ENCODE peak calls at places on chromosomes 16 and 17, in ten cellular contexts. One of them, this sample, is unnamed.
A peak's percentile ranks its signal among the peaks of the same experiment; 100 is the strongest.

GRCh38 chr17:40818343-40818732 is 4.1 kb downstream of the KRT10 start:
- DNase-seq in A549: no peak
- DNase-seq in HCT116: no peak
- DNase-seq in esophagus squamous epithelium: no peak
- DNase-seq in GM12878: no peak
- DNase-seq in right lobe of liver: no peak
- DNase-seq in stomach: no peak
- DNase-seq in spleen: no peak
- DNase-seq in breast epithelium: no peak
- DNase-seq in IMR-90: no peak
- DNase-seq in this sample: no peak

GRCh38 chr16:12406840-12407690 is 396.6 kb downstream of the CPPED1 start:
- DNase-seq in A549: peak; percentile 59
- DNase-seq in IMR-90: peak; percentile 46
- DNase-seq in breast epithelium: no peak
- DNase-seq in right lobe of liver: no peak
- DNase-seq in stomach: no peak
- DNase-seq in esophagus squamous epithelium: no peak
- DNase-seq in spleen: no peak
- DNase-seq in GM12878: no peak
- DNase-seq in HCT116: no peak
- DNase-seq in this sample: no peak

GRCh38 chr16:14088155-14088753 is 17.1 kb downstream of the MRTFB start:
- DNase-seq in HCT116: no peak
- DNase-seq in spleen: no peak
- DNase-seq in GM12878: no peak
- DNase-seq in stomach: no peak
- DNase-seq in breast epithelium: no peak
- DNase-seq in right lobe of liver: no peak
- DNase-seq in esophagus squamous epithelium: no peak
- DNase-seq in IMR-90: no peak
- DNase-seq in A549: no peak
- DNase-seq in this sample: no peak

GRCh38 chr16:88645455-88645854 is 5.4 kb downstream of the CYBA start:
- DNase-seq in breast epithelium: no peak
- DNase-seq in esophagus squamous epithelium: no peak
- DNase-seq in HCT116: no peak
- DNase-seq in IMR-90: no peak
- DNase-seq in spleen: no peak
- DNase-seq in A549: no peak
- DNase-seq in GM12878: no peak
- DNase-seq in right lobe of liver: no peak
- DNase-seq in stomach: no peak
- DNase-seq in this sample: no peak

GRCh38 chr16:68478526-68479249 is 30.4 kb upstream of the SMPD3 start:
- DNase-seq in A549: no peak
- DNase-seq in IMR-90: no peak
- DNase-seq in HCT116: no peak
- DNase-seq in right lobe of liver: peak; percentile 89
- DNase-seq in breast epithelium: no peak
- DNase-seq in stomach: no peak
- DNase-seq in GM12878: no peak
- DNase-seq in spleen: peak; percentile 16
- DNase-seq in esophagus squamous epithelium: no peak
- DNase-seq in this sample: no peak

GRCh38 chr17:5138616-5139453 is 23.0 kb downstream of the USP6 start:
- DNase-seq in right lobe of liver: no peak
- DNase-seq in esophagus squamous epithelium: no peak
- DNase-seq in GM12878: no peak
- DNase-seq in A549: no peak
- DNase-seq in HCT116: no peak
- DNase-seq in breast epithelium: no peak
- DNase-seq in IMR-90: no peak
- DNase-seq in spleen: no peak
- DNase-seq in stomach: no peak
- DNase-seq in this sample: no peak

GRCh38 chr17:82892869-82893565 is 53.2 kb upstream of the ZNF750 start:
- DNase-seq in IMR-90: peak; percentile 8
- DNase-seq in HCT116: no peak
- DNase-seq in A549: no peak
- DNase-seq in GM12878: no peak
- DNase-seq in stomach: peak; percentile 77
- DNase-seq in breast epithelium: no peak
- DNase-seq in spleen: peak; percentile 86
- DNase-seq in esophagus squamous epithelium: no peak
- DNase-seq in right lobe of liver: no peak
- DNase-seq in this sample: peak; percentile 44

GRCh38 chr17:59327891-59328290 is 3.6 kb upstream of the YPEL2 start:
- DNase-seq in stomach: no peak
- DNase-seq in spleen: no peak
- DNase-seq in GM12878: no peak
- DNase-seq in A549: peak; percentile 32
- DNase-seq in right lobe of liver: no peak
- DNase-seq in IMR-90: no peak
- DNase-seq in HCT116: no peak
- DNase-seq in esophagus squamous epithelium: no peak
- DNase-seq in breast epithelium: no peak
- DNase-seq in this sample: no peak

GRCh38 chr16:66717112-66717675 is 20.7 kb upstream of the CMTM4 start:
- DNase-seq in right lobe of liver: peak; percentile 56
- DNase-seq in HCT116: no peak
- DNase-seq in spleen: no peak
- DNase-seq in stomach: no peak
- DNase-seq in GM12878: no peak
- DNase-seq in breast epithelium: no peak
- DNase-seq in IMR-90: peak; percentile 88
- DNase-seq in A549: peak; percentile 51
- DNase-seq in esophagus squamous epithelium: no peak
- DNase-seq in this sample: no peak

GRCh38 chr17:2931901-2932300 is 131.5 kb downstream of the OR1D5 start:
- DNase-seq in GM12878: no peak
- DNase-seq in IMR-90: no peak
- DNase-seq in A549: no peak
- DNase-seq in esophagus squamous epithelium: no peak
- DNase-seq in spleen: no peak
- DNase-seq in breast epithelium: no peak
- DNase-seq in HCT116: no peak
- DNase-seq in right lobe of liver: no peak
- DNase-seq in stomach: no peak
- DNase-seq in this sample: no peak

GRCh38 chr17:55420067-55420775 is 1.4 kb downstream of the MMD start:
- DNase-seq in HCT116: no peak
- DNase-seq in esophagus squamous epithelium: no peak
- DNase-seq in spleen: no peak
- DNase-seq in right lobe of liver: no peak
- DNase-seq in A549: no peak
- DNase-seq in breast epithelium: no peak
- DNase-seq in GM12878: no peak
- DNase-seq in IMR-90: no peak
- DNase-seq in stomach: peak; percentile 26
- DNase-seq in this sample: no peak

DNA sequence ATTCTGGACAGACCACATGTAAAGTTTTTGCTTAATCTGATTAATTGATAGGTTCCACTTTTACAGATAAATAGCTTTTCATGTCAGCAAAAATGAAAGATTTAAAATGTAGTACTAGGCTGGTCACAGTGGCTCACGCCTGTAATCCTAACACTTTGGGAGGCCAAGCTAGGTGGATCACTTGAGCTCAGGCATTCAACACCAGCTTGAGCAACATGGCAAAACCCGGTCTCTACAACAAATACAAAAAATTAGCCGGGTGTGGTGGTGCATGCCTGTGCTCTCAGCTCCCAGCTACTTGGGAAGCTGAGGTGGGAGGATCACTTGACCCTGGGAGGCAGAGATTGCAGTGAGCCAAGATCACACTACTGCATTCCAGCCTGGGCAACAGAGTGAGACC is 25.1 kb upstream of the MAPK3 start:
- DNase-seq in IMR-90: no peak
- DNase-seq in A549: no peak
- DNase-seq in right lobe of liver: no peak
- DNase-seq in esophagus squamous epithelium: no peak
- DNase-seq in GM12878: no peak
- DNase-seq in breast epithelium: no peak
- DNase-seq in HCT116: no peak
- DNase-seq in stomach: no peak
- DNase-seq in spleen: no peak
- DNase-seq in this sample: no peak
- H3K27ac ChIP-seq in IMR-90: no peak overlapping the region
- H3K27ac ChIP-seq in A549: no peak overlapping the region
- H3K27ac ChIP-seq in right lobe of liver: no peak overlapping the region
- H3K27ac ChIP-seq in esophagus squamous epithelium: no peak overlapping the region
- H3K27ac ChIP-seq in GM12878: no peak overlapping the region
- H3K27ac ChIP-seq in breast epithelium: no peak overlapping the region
- H3K27ac ChIP-seq in HCT116: no peak overlapping the region
- H3K27ac ChIP-seq in stomach: no peak overlapping the region
- H3K27ac ChIP-seq in spleen: no peak overlapping the region
- H3K27ac ChIP-seq in this sample: no peak overlapping the region

GRCh38 chr16:4766875-4767628 is at the start of gene ZNF500:
- DNase-seq in HCT116: peak; percentile 90
- DNase-seq in spleen: peak; percentile 99
- DNase-seq in right lobe of liver: peak; percentile 98
- DNase-seq in stomach: peak; percentile 99
- DNase-seq in esophagus squamous epithelium: peak; percentile 81
- DNase-seq in A549: peak; percentile 96
- DNase-seq in IMR-90: peak; percentile 95
- DNase-seq in breast epithelium: peak; percentile 98
- DNase-seq in GM12878: peak; percentile 84
- DNase-seq in this sample: peak; percentile 97
- TF ChIP-seq POLR2A in HCT116: peak; percentile 81
- TF ChIP-seq POLR2A in spleen: no peak
- TF ChIP-seq POLR2A in right lobe of liver: peak; percentile 61
- TF ChIP-seq POLR2A in stomach: no peak
- TF ChIP-seq POLR2A in esophagus squamous epithelium: no peak
- TF ChIP-seq POLR2A in A549: peak; percentile 75
- TF ChIP-seq POLR2A in IMR-90: peak; percentile 74
- TF ChIP-seq POLR2A in breast epithelium: no peak
- TF ChIP-seq POLR2A in GM12878: peak; percentile 72
- TF ChIP-seq POLR2A in this sample: peak; percentile 70

GRCh38 chr17:16552637-16553045 is 16.4 kb downstream of the ZNF287 start:
- DNase-seq in right lobe of liver: no peak
- DNase-seq in A549: peak; percentile 24
- DNase-seq in GM12878: no peak
- DNase-seq in stomach: no peak
- DNase-seq in HCT116: no peak
- DNase-seq in spleen: no peak
- DNase-seq in IMR-90: no peak
- DNase-seq in esophagus squamous epithelium: no peak
- DNase-seq in breast epithelium: no peak
- DNase-seq in this sample: no peak
- H3K9me3 ChIP-seq in right lobe of liver: peaks cover 3% of the 10 kb centered on the region
- H3K9me3 ChIP-seq in A549: peaks cover 99% of the 10 kb centered on the region
- H3K9me3 ChIP-seq in GM12878: peaks cover 37% of the 10 kb centered on the region
- H3K9me3 ChIP-seq in stomach: peaks cover 100% of the 10 kb centered on the region
- H3K9me3 ChIP-seq in HCT116: peaks cover 51% of the 10 kb centered on the region
- H3K9me3 ChIP-seq in spleen: peaks cover 100% of the 10 kb centered on the region
- H3K9me3 ChIP-seq in IMR-90: peaks cover 67% of the 10 kb centered on the region
- H3K9me3 ChIP-seq in esophagus squamous epithelium: no peaks in the 10 kb centered on the region
- H3K9me3 ChIP-seq in breast epithelium: peaks cover 89% of the 10 kb centered on the region
- H3K9me3 ChIP-seq in this sample: peaks cover 67% of the 10 kb centered on the region

GRCh38 chr17:79562806-79563141 is 48.1 kb downstream of the RBFOX3 start:
- DNase-seq in right lobe of liver: peak; percentile 14
- DNase-seq in A549: no peak
- DNase-seq in breast epithelium: no peak
- DNase-seq in stomach: no peak
- DNase-seq in HCT116: no peak
- DNase-seq in GM12878: no peak
- DNase-seq in IMR-90: no peak
- DNase-seq in esophagus squamous epithelium: no peak
- DNase-seq in spleen: peak; percentile 13
- DNase-seq in this sample: no peak
- H3K27ac ChIP-seq in right lobe of liver: no peak overlapping the region
- H3K27ac ChIP-seq in A549: peak overlapping the region; percentile 85
- H3K27ac ChIP-seq in breast epithelium: no peak overlapping the region
- H3K27ac ChIP-seq in stomach: no peak overlapping the region
- H3K27ac ChIP-seq in HCT116: peak overlapping the region; percentile 50
- H3K27ac ChIP-seq in GM12878: no peak overlapping the region
- H3K27ac ChIP-seq in IMR-90: no peak overlapping the region
- H3K27ac ChIP-seq in esophagus squamous epithelium: no peak overlapping the region
- H3K27ac ChIP-seq in spleen: no peak overlapping the region
- H3K27ac ChIP-seq in this sample: no peak overlapping the region

GRCh38 chr17:63853260-63853659 is 10.8 kb upstream of the SMARCD2 start:
- DNase-seq in breast epithelium: no peak
- DNase-seq in esophagus squamous epithelium: no peak
- DNase-seq in A549: no peak
- DNase-seq in stomach: no peak
- DNase-seq in HCT116: no peak
- DNase-seq in GM12878: no peak
- DNase-seq in spleen: peak; percentile 1
- DNase-seq in right lobe of liver: no peak
- DNase-seq in IMR-90: no peak
- DNase-seq in this sample: no peak

GRCh38 chr17:63845509-63845908 is 3.0 kb upstream of the SMARCD2 start:
- DNase-seq in A549: no peak
- DNase-seq in GM12878: no peak
- DNase-seq in stomach: no peak
- DNase-seq in esophagus squamous epithelium: no peak
- DNase-seq in right lobe of liver: no peak
- DNase-seq in HCT116: no peak
- DNase-seq in spleen: peak; percentile 0
- DNase-seq in IMR-90: no peak
- DNase-seq in breast epithelium: no peak
- DNase-seq in this sample: no peak

GRCh38 chr17:63850401-63850800 is 7.9 kb upstream of the SMARCD2 start:
- DNase-seq in stomach: no peak
- DNase-seq in IMR-90: no peak
- DNase-seq in spleen: peak; percentile 36
- DNase-seq in A549: no peak
- DNase-seq in GM12878: no peak
- DNase-seq in HCT116: no peak
- DNase-seq in breast epithelium: no peak
- DNase-seq in esophagus squamous epithelium: no peak
- DNase-seq in right lobe of liver: no peak
- DNase-seq in this sample: no peak

GRCh38 chr17:63847525-63848249 is 5.2 kb upstream of the SMARCD2 start:
- DNase-seq in right lobe of liver: no peak
- DNase-seq in HCT116: no peak
- DNase-seq in IMR-90: no peak
- DNase-seq in esophagus squamous epithelium: no peak
- DNase-seq in spleen: peak; percentile 42
- DNase-seq in stomach: no peak
- DNase-seq in breast epithelium: no peak
- DNase-seq in A549: no peak
- DNase-seq in GM12878: no peak
- DNase-seq in this sample: no peak

GRCh38 chr17:63848834-63849689 is 6.6 kb upstream of the SMARCD2 start:
- DNase-seq in spleen: peak; percentile 98
- DNase-seq in GM12878: peak; percentile 72
- DNase-seq in HCT116: peak; percentile 99
- DNase-seq in stomach: peak; percentile 94
- DNase-seq in breast epithelium: peak; percentile 88
- DNase-seq in IMR-90: peak; percentile 80
- DNase-seq in right lobe of liver: peak; percentile 94
- DNase-seq in A549: peak; percentile 99
- DNase-seq in esophagus squamous epithelium: peak; percentile 67
- DNase-seq in this sample: peak; percentile 89
- TF ChIP-seq POLR2A in spleen: peak; percentile 12
- TF ChIP-seq POLR2A in GM12878: peak; percentile 36
- TF ChIP-seq POLR2A in HCT116: peak; percentile 17
- TF ChIP-seq POLR2A in stomach: no peak
- TF ChIP-seq POLR2A in breast epithelium: no peak
- TF ChIP-seq POLR2A in IMR-90: no peak
- TF ChIP-seq POLR2A in right lobe of liver: no peak
- TF ChIP-seq POLR2A in A549: no peak
- TF ChIP-seq POLR2A in esophagus squamous epithelium: no peak
- TF ChIP-seq POLR2A in this sample: no peak

This sample was measured in gastrocnemius medialis.